ENCODE peak calls at places on chromosomes 1 and 21, in four cellular contexts. One of them, this sample, is unnamed.

GRCh38 chr1:184545601-184546000 is 158.8 kb downstream of the C1orf21 start:
- DNase-seq in tibial nerve: no peak
- DNase-seq in pancreas: no peak
- DNase-seq in breast epithelium: no peak
- DNase-seq in this sample: no peak

GRCh38 chr1:237672748-237673147 is 218.0 kb downstream of the ZP4 start:
- DNase-seq in pancreas: no peak
- DNase-seq in tibial nerve: no peak
- DNase-seq in breast epithelium: no peak
- DNase-seq in this sample: no peak

GRCh38 chr1:201737350-201738060 is 91.5 kb upstream of the IPO9 start:
- DNase-seq in breast epithelium: no peak
- DNase-seq in pancreas: no peak
- DNase-seq in tibial nerve: no peak
- DNase-seq in this sample: no peak

GRCh38 chr1:173267453-173267945 is 60.4 kb upstream of the TNFSF4 start:
- DNase-seq in breast epithelium: no peak
- DNase-seq in tibial nerve: no peak
- DNase-seq in pancreas: no peak
- DNase-seq in this sample: no peak

GRCh38 chr1:121459235-121459634 is 274.5 kb downstream of the SRGAP2C start:
- DNase-seq in tibial nerve: no peak
- DNase-seq in breast epithelium: no peak
- DNase-seq in pancreas: no peak
- DNase-seq in this sample: no peak

GRCh38 chr1:195664628-195665027 is 943.6 kb downstream of the KCNT2 start:
- DNase-seq in pancreas: no peak
- DNase-seq in tibial nerve: no peak
- DNase-seq in breast epithelium: no peak
- DNase-seq in this sample: no peak

GRCh38 chr1:52673513-52673912 is 24.6 kb downstream of the COA7 start:
- DNase-seq in pancreas: no peak
- DNase-seq in breast epithelium: no peak
- DNase-seq in tibial nerve: no peak
- DNase-seq in this sample: no peak

GRCh38 chr1:248421384-248421783 is 18.5 kb downstream of the OR2T1 start:
- DNase-seq in pancreas: no peak
- DNase-seq in breast epithelium: no peak
- DNase-seq in tibial nerve: no peak
- DNase-seq in this sample: no peak

GRCh38 chr1:201531551-201532425 is 7.1 kb upstream of the NAV1 start:
- DNase-seq in breast epithelium: no peak
- DNase-seq in pancreas: peak; percentile 92
- DNase-seq in tibial nerve: no peak
- DNase-seq in this sample: no peak

GRCh38 chr1:19206947-19207346 is 3.1 kb downstream of the UBR4 start:
- DNase-seq in tibial nerve: no peak
- DNase-seq in breast epithelium: no peak
- DNase-seq in pancreas: no peak
- DNase-seq in this sample: no peak

GRCh38 chr1:209619696-209620483 is 32.3 kb downstream of the LAMB3 start:
- DNase-seq in pancreas: no peak
- DNase-seq in breast epithelium: no peak
- DNase-seq in tibial nerve: no peak
- DNase-seq in this sample: no peak

GRCh38 chr1:201356236-201356635 is 21.2 kb downstream of the TNNT2 start:
- DNase-seq in pancreas: no peak
- DNase-seq in tibial nerve: no peak
- DNase-seq in breast epithelium: no peak
- DNase-seq in this sample: no peak

GRCh38 chr1:191993549-191993948 is 164.7 kb upstream of the RGS18 start:
- DNase-seq in breast epithelium: no peak
- DNase-seq in tibial nerve: no peak
- DNase-seq in pancreas: no peak
- DNase-seq in this sample: no peak

GRCh38 chr1:1425753-1426495 is 4.8 kb upstream of the ANKRD65 start:
- DNase-seq in tibial nerve: no peak
- DNase-seq in breast epithelium: no peak
- DNase-seq in pancreas: no peak
- DNase-seq in this sample: no peak

GRCh38 chr1:167175901-167176300 is 44.8 kb upstream of the POU2F1 start:
- DNase-seq in breast epithelium: no peak
- DNase-seq in tibial nerve: no peak
- DNase-seq in pancreas: no peak
- DNase-seq in this sample: no peak

GRCh38 chr1:39818482-39818881 is 29.8 kb upstream of the BMP8B start:
- DNase-seq in pancreas: peak; percentile 37
- DNase-seq in breast epithelium: no peak
- DNase-seq in tibial nerve: no peak
- DNase-seq in this sample: no peak

GRCh38 chr21:42313501-42313969 is 1.7 kb downstream of the TFF3 start:
- DNase-seq in tibial nerve: no peak
- DNase-seq in pancreas: no peak
- DNase-seq in breast epithelium: no peak
- DNase-seq in this sample: no peak

GRCh38 chr21:31172328-31172727 is 134.1 kb upstream of the KRTAP19-8 start:
- DNase-seq in breast epithelium: no peak
- DNase-seq in pancreas: no peak
- DNase-seq in tibial nerve: no peak
- DNase-seq in this sample: no peak

GRCh38 chr1:173354937-173355280 is 122.2 kb upstream of the PRDX6 start:
- DNase-seq in pancreas: no peak
- DNase-seq in breast epithelium: no peak
- DNase-seq in tibial nerve: no peak
- DNase-seq in this sample: no peak

GRCh38 chr1:30876451-30877204 is 31.9 kb downstream of the SDC3 start:
- DNase-seq in pancreas: no peak
- DNase-seq in breast epithelium: no peak
- DNase-seq in tibial nerve: no peak
- DNase-seq in this sample: no peak
- TF ChIP-seq CTCF in pancreas: no peak
- TF ChIP-seq CTCF in breast epithelium: peak; percentile 10
- TF ChIP-seq CTCF in tibial nerve: no peak
- TF ChIP-seq CTCF in this sample: peak; percentile 27

DNA sequence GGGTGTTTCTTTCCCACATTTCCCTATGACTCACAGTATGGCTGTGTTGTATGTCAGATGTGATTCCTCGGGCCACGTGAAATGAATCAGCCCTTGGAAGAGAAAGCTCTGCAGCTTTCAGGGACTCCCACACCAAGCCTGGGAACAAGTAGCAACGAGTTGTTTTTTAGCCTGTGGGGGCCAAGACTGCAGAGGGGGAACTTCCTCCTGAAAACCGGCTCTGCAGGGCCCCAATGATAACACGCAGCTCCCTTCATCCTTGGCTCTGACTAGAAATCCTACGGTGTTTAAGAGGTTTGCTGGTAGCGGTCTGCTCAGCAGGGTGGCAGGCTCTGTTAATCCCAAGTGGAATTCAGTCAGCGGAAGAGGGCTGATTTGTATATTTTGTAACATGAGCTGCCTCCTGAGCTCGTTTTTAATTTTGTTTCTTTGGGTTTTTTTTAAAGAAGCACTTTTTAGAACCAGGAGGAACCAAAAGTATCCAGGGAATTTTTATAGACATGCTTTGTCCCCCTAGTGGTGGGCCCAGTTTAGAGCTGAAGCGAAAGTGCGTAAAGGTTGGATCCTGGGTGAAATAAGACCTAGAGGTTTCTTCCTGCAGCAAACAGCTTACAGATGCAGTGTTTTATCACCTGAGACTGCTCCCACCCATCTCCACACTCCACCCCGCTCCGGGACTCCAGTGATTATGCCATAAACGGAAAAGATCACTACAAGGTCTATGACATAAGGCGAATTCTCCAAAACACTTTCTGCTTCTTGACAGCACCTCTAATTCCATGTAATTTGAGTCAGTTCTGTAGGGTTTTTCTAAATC is 48.8 kb downstream of the LAMC2 start:
- DNase-seq in pancreas: peak; percentile 22
- DNase-seq in breast epithelium: no peak
- DNase-seq in tibial nerve: peak; percentile 47
- DNase-seq in this sample: peak; percentile 73
- H3K9me3 ChIP-seq in pancreas: no peaks in the 10 kb centered on the region
- H3K9me3 ChIP-seq in breast epithelium: no peaks in the 10 kb centered on the region
- H3K9me3 ChIP-seq in tibial nerve: no peaks in the 10 kb centered on the region
- H3K9me3 ChIP-seq in this sample: no peaks in the 10 kb centered on the region

GRCh38 chr1:63169057-63169456 is 153.3 kb upstream of the FOXD3 start:
- DNase-seq in tibial nerve: no peak
- DNase-seq in pancreas: no peak
- DNase-seq in breast epithelium: no peak
- DNase-seq in this sample: no peak
- H3K27me3 ChIP-seq in tibial nerve: no peaks in the 10 kb centered on the region
- H3K27me3 ChIP-seq in pancreas: no peaks in the 10 kb centered on the region
- H3K27me3 ChIP-seq in breast epithelium: no peaks in the 10 kb centered on the region
- H3K27me3 ChIP-seq in this sample: no peaks in the 10 kb centered on the region

DNA sequence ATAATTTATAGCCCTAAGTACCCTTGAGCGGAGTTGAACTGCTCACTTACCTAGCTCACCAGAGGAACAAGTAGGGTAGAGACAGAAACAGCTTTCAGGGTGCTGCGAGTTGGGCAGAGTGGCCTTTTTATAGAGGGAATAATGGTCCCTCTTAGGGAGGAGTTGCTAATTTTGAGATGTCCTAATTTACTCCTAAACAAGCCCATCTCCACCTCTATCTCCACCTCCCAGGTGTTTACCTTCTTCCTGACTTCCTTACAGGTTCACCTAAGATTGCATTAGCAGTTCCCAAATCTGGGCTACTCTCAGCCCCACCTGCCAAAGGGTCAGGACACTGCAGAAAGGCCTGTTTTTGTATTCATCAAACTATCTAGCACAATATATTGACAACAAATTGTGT is at the start of gene HRNR:
- DNase-seq in breast epithelium: no peak
- DNase-seq in tibial nerve: no peak
- DNase-seq in pancreas: no peak
- DNase-seq in this sample: no peak
- TF ChIP-seq CTCF in breast epithelium: no peak
- TF ChIP-seq CTCF in tibial nerve: no peak
- TF ChIP-seq CTCF in pancreas: no peak
- TF ChIP-seq CTCF in this sample: no peak

This sample was measured in thoracic aorta.